ENCODE peak calls at places on chromosomes 5 and 9, in nine cellular contexts. One of them, this sample, is unnamed.

GRCh38 chr9:87793292-87793691 is 67.4 kb downstream of the CTSL start:
- DNase-seq in foreskin keratinocyte: peak; percentile 28
- DNase-seq in body of pancreas: no peak
- DNase-seq in transverse colon: no peak
- DNase-seq in IMR-90: peak; percentile 87
- DNase-seq in uterus: no peak
- DNase-seq in CD8-positive, alpha-beta memory T cell: no peak
- DNase-seq in aorta: no peak
- DNase-seq in right lobe of liver: peak; percentile 55
- DNase-seq in this sample: no peak

GRCh38 chr9:14749738-14750137 is 27.2 kb upstream of the CER1 start:
- DNase-seq in body of pancreas: no peak
- DNase-seq in transverse colon: no peak
- DNase-seq in aorta: no peak
- DNase-seq in uterus: no peak
- DNase-seq in CD8-positive, alpha-beta memory T cell: no peak
- DNase-seq in IMR-90: no peak
- DNase-seq in foreskin keratinocyte: no peak
- DNase-seq in right lobe of liver: no peak
- DNase-seq in this sample: no peak

GRCh38 chr9:137836831-137837241 is 40.7 kb upstream of the CACNA1B start:
- DNase-seq in foreskin keratinocyte: no peak
- DNase-seq in body of pancreas: no peak
- DNase-seq in transverse colon: no peak
- DNase-seq in uterus: no peak
- DNase-seq in right lobe of liver: no peak
- DNase-seq in IMR-90: no peak
- DNase-seq in CD8-positive, alpha-beta memory T cell: no peak
- DNase-seq in aorta: no peak
- DNase-seq in this sample: peak; percentile 52

GRCh38 chr9:35431467-35431866 is 58.4 kb upstream of the RUSC2 start:
- DNase-seq in body of pancreas: no peak
- DNase-seq in transverse colon: no peak
- DNase-seq in foreskin keratinocyte: no peak
- DNase-seq in aorta: no peak
- DNase-seq in IMR-90: no peak
- DNase-seq in CD8-positive, alpha-beta memory T cell: no peak
- DNase-seq in right lobe of liver: no peak
- DNase-seq in uterus: no peak
- DNase-seq in this sample: no peak

GRCh38 chr5:82499845-82500244 is 221.7 kb upstream of the RPS23 start:
- DNase-seq in CD8-positive, alpha-beta memory T cell: no peak
- DNase-seq in aorta: no peak
- DNase-seq in IMR-90: no peak
- DNase-seq in body of pancreas: no peak
- DNase-seq in right lobe of liver: no peak
- DNase-seq in uterus: no peak
- DNase-seq in foreskin keratinocyte: no peak
- DNase-seq in transverse colon: no peak
- DNase-seq in this sample: no peak

GRCh38 chr5:132059696-132060500 is 557 bp upstream of the IL3 start:
- DNase-seq in uterus: peak; percentile 9
- DNase-seq in foreskin keratinocyte: no peak
- DNase-seq in IMR-90: no peak
- DNase-seq in body of pancreas: peak; percentile 3
- DNase-seq in CD8-positive, alpha-beta memory T cell: no peak
- DNase-seq in right lobe of liver: peak; percentile 31
- DNase-seq in aorta: peak; percentile 64
- DNase-seq in transverse colon: peak; percentile 2
- DNase-seq in this sample: no peak

GRCh38 chr5:143752165-143752564 is 59.8 kb upstream of the HMHB1 start:
- DNase-seq in foreskin keratinocyte: no peak
- DNase-seq in body of pancreas: no peak
- DNase-seq in CD8-positive, alpha-beta memory T cell: no peak
- DNase-seq in transverse colon: no peak
- DNase-seq in aorta: no peak
- DNase-seq in IMR-90: no peak
- DNase-seq in right lobe of liver: no peak
- DNase-seq in uterus: no peak
- DNase-seq in this sample: no peak

GRCh38 chr9:128429505-128430086 is 8.9 kb downstream of the CERCAM start:
- DNase-seq in CD8-positive, alpha-beta memory T cell: no peak
- DNase-seq in IMR-90: no peak
- DNase-seq in body of pancreas: no peak
- DNase-seq in right lobe of liver: no peak
- DNase-seq in uterus: no peak
- DNase-seq in aorta: no peak
- DNase-seq in foreskin keratinocyte: no peak
- DNase-seq in transverse colon: no peak
- DNase-seq in this sample: no peak

GRCh38 chr9:121372563-121373400 is 2.7 kb upstream of the STOM start:
- DNase-seq in foreskin keratinocyte: peak; percentile 84
- DNase-seq in aorta: no peak
- DNase-seq in uterus: peak; percentile 33
- DNase-seq in transverse colon: no peak
- DNase-seq in IMR-90: peak; percentile 86
- DNase-seq in body of pancreas: peak; percentile 27
- DNase-seq in right lobe of liver: no peak
- DNase-seq in CD8-positive, alpha-beta memory T cell: no peak
- DNase-seq in this sample: no peak

GRCh38 chr9:115349542-115349941 is 231.6 kb upstream of the TNC start:
- DNase-seq in right lobe of liver: no peak
- DNase-seq in IMR-90: peak; percentile 82
- DNase-seq in foreskin keratinocyte: no peak
- DNase-seq in transverse colon: no peak
- DNase-seq in CD8-positive, alpha-beta memory T cell: no peak
- DNase-seq in body of pancreas: no peak
- DNase-seq in aorta: no peak
- DNase-seq in uterus: no peak
- DNase-seq in this sample: no peak

GRCh38 chr9:121862371-121862970 is 211.0 kb downstream of the DAB2IP start:
- DNase-seq in right lobe of liver: no peak
- DNase-seq in body of pancreas: no peak
- DNase-seq in IMR-90: no peak
- DNase-seq in CD8-positive, alpha-beta memory T cell: no peak
- DNase-seq in transverse colon: no peak
- DNase-seq in uterus: no peak
- DNase-seq in aorta: no peak
- DNase-seq in foreskin keratinocyte: no peak
- DNase-seq in this sample: no peak

GRCh38 chr9:125227761-125228160 is 13.4 kb downstream of the HSPA5 start:
- DNase-seq in CD8-positive, alpha-beta memory T cell: no peak
- DNase-seq in body of pancreas: no peak
- DNase-seq in uterus: no peak
- DNase-seq in aorta: no peak
- DNase-seq in IMR-90: no peak
- DNase-seq in transverse colon: no peak
- DNase-seq in foreskin keratinocyte: no peak
- DNase-seq in right lobe of liver: peak; percentile 70
- DNase-seq in this sample: no peak

GRCh38 chr9:9791621-9792020 is 821.2 kb downstream of the PTPRD start:
- DNase-seq in body of pancreas: no peak
- DNase-seq in aorta: no peak
- DNase-seq in foreskin keratinocyte: no peak
- DNase-seq in uterus: no peak
- DNase-seq in transverse colon: no peak
- DNase-seq in CD8-positive, alpha-beta memory T cell: no peak
- DNase-seq in right lobe of liver: no peak
- DNase-seq in IMR-90: no peak
- DNase-seq in this sample: no peak

GRCh38 chr5:57298985-57299491 is 125.2 kb downstream of the GPBP1 start:
- DNase-seq in foreskin keratinocyte: peak; percentile 43
- DNase-seq in CD8-positive, alpha-beta memory T cell: no peak
- DNase-seq in right lobe of liver: peak; percentile 54
- DNase-seq in IMR-90: peak; percentile 86
- DNase-seq in uterus: peak; percentile 20
- DNase-seq in aorta: no peak
- DNase-seq in body of pancreas: peak; percentile 23
- DNase-seq in transverse colon: peak; percentile 30
- DNase-seq in this sample: peak; percentile 50

GRCh38 chr5:125551797-125552196 is 805.4 kb upstream of the ZNF608 start:
- DNase-seq in right lobe of liver: no peak
- DNase-seq in aorta: no peak
- DNase-seq in IMR-90: no peak
- DNase-seq in CD8-positive, alpha-beta memory T cell: no peak
- DNase-seq in uterus: no peak
- DNase-seq in transverse colon: no peak
- DNase-seq in foreskin keratinocyte: no peak
- DNase-seq in body of pancreas: no peak
- DNase-seq in this sample: no peak

GRCh38 chr9:82062245-82062644 is 73.7 kb downstream of the SPATA31D1 start:
- DNase-seq in aorta: no peak
- DNase-seq in CD8-positive, alpha-beta memory T cell: no peak
- DNase-seq in IMR-90: no peak
- DNase-seq in transverse colon: no peak
- DNase-seq in foreskin keratinocyte: no peak
- DNase-seq in uterus: no peak
- DNase-seq in body of pancreas: no peak
- DNase-seq in right lobe of liver: no peak
- DNase-seq in this sample: no peak

GRCh38 chr9:96048116-96048953 is 172.8 kb downstream of the ERCC6L2 start:
- DNase-seq in aorta: no peak
- DNase-seq in transverse colon: no peak
- DNase-seq in foreskin keratinocyte: no peak
- DNase-seq in body of pancreas: peak; percentile 70
- DNase-seq in IMR-90: no peak
- DNase-seq in right lobe of liver: peak; percentile 69
- DNase-seq in uterus: no peak
- DNase-seq in CD8-positive, alpha-beta memory T cell: no peak
- DNase-seq in this sample: no peak

GRCh38 chr9:133897675-133898074 is 94.4 kb downstream of the VAV2 start:
- DNase-seq in aorta: no peak
- DNase-seq in CD8-positive, alpha-beta memory T cell: no peak
- DNase-seq in foreskin keratinocyte: no peak
- DNase-seq in right lobe of liver: no peak
- DNase-seq in body of pancreas: no peak
- DNase-seq in uterus: no peak
- DNase-seq in IMR-90: no peak
- DNase-seq in transverse colon: no peak
- DNase-seq in this sample: peak; percentile 81

GRCh38 chr9:106956971-106957370 is 94.0 kb downstream of the ZNF462 start:
- DNase-seq in foreskin keratinocyte: no peak
- DNase-seq in body of pancreas: no peak
- DNase-seq in CD8-positive, alpha-beta memory T cell: no peak
- DNase-seq in transverse colon: no peak
- DNase-seq in right lobe of liver: no peak
- DNase-seq in aorta: no peak
- DNase-seq in IMR-90: peak; percentile 38
- DNase-seq in uterus: no peak
- DNase-seq in this sample: no peak

DNA sequence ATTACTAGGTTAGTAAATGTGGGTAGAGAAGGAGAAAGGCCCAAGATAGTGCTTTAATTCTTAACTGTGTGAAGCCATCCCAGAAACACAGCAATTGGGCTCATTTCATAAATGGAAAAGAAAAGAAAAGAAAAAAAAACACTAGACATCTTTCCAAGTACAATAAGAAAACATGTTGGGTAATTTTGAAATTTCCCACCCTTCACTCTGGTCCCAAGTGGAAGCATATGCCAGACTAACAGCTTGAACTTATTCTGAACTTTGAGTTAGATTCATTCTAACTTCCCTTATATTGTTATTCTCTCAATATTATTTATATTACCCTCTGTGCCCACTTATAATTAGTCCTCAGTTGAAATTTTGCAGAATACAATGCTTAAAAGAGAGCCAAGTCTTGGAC is 113.4 kb upstream of the GHR start:
- DNase-seq in body of pancreas: no peak
- DNase-seq in uterus: no peak
- DNase-seq in right lobe of liver: no peak
- DNase-seq in aorta: no peak
- DNase-seq in foreskin keratinocyte: no peak
- DNase-seq in CD8-positive, alpha-beta memory T cell: no peak
- DNase-seq in IMR-90: no peak
- DNase-seq in transverse colon: no peak
- DNase-seq in this sample: no peak
- H3K4me1 ChIP-seq in body of pancreas: peaks cover 6% of the 10 kb centered on the region
- H3K4me1 ChIP-seq in uterus: no peaks in the 10 kb centered on the region
- H3K4me1 ChIP-seq in right lobe of liver: no peaks in the 10 kb centered on the region
- H3K4me1 ChIP-seq in aorta: no peaks in the 10 kb centered on the region
- H3K4me1 ChIP-seq in foreskin keratinocyte: no peaks in the 10 kb centered on the region
- H3K4me1 ChIP-seq in CD8-positive, alpha-beta memory T cell: no peaks in the 10 kb centered on the region
- H3K4me1 ChIP-seq in IMR-90: no peaks in the 10 kb centered on the region
- H3K4me1 ChIP-seq in transverse colon: no peaks in the 10 kb centered on the region
- H3K4me1 ChIP-seq in this sample: no peaks in the 10 kb centered on the region

GRCh38 chr9:100084145-100084478 is 14.7 kb downstream of the ERP44 start:
- DNase-seq in body of pancreas: no peak
- DNase-seq in CD8-positive, alpha-beta memory T cell: no peak
- DNase-seq in foreskin keratinocyte: no peak
- DNase-seq in uterus: no peak
- DNase-seq in IMR-90: no peak
- DNase-seq in transverse colon: no peak
- DNase-seq in right lobe of liver: no peak
- DNase-seq in aorta: no peak
- DNase-seq in this sample: no peak
- H3K4me1 ChIP-seq in body of pancreas: peaks cover 18% of the 10 kb centered on the region
- H3K4me1 ChIP-seq in CD8-positive, alpha-beta memory T cell: peaks cover 39% of the 10 kb centered on the region
- H3K4me1 ChIP-seq in foreskin keratinocyte: peaks cover 21% of the 10 kb centered on the region
- H3K4me1 ChIP-seq in uterus: no peaks in the 10 kb centered on the region
- H3K4me1 ChIP-seq in IMR-90: peaks cover 7% of the 10 kb centered on the region
- H3K4me1 ChIP-seq in transverse colon: no peaks in the 10 kb centered on the region
- H3K4me1 ChIP-seq in right lobe of liver: no peaks in the 10 kb centered on the region
- H3K4me1 ChIP-seq in aorta: peaks cover 5% of the 10 kb centered on the region
- H3K4me1 ChIP-seq in this sample: peaks cover 11% of the 10 kb centered on the region

DNA sequence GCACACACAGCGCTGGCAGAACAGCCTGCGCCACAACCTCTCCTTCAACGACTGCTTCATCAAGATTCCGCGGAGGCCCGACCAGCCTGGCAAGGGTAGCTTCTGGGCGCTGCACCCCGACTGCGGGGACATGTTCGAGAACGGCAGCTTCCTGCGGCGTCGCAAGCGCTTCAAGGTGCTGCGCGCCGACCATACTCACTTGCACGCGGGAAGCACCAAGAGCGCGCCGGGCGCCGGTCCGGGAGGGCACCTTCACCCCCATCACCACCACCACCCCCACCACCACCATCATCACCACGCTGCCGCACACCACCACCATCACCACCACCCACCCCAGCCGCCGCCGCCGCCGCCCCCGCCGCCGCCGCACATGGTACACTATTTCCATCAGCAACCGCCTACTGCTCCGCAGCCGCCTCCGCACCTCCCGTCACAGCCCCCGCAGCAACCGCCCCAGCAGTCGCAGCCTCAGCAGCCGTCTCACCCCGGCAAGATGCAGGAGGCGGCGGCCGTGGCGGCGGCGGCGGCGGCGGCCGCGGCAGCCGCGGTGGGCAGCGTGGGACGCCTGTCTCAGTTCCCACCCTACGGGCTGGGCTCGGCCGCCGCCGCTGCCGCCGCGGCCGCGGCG is 469 bp downstream of the FOXB2 start:
- DNase-seq in foreskin keratinocyte: no peak
- DNase-seq in CD8-positive, alpha-beta memory T cell: no peak
- DNase-seq in right lobe of liver: no peak
- DNase-seq in uterus: no peak
- DNase-seq in transverse colon: no peak
- DNase-seq in body of pancreas: no peak
- DNase-seq in aorta: peak; percentile 77
- DNase-seq in IMR-90: no peak
- DNase-seq in this sample: no peak
- H3K4me1 ChIP-seq in foreskin keratinocyte: no peaks in the 10 kb centered on the region
- H3K4me1 ChIP-seq in CD8-positive, alpha-beta memory T cell: no peaks in the 10 kb centered on the region
- H3K4me1 ChIP-seq in right lobe of liver: peaks cover 31% of the 10 kb centered on the region
- H3K4me1 ChIP-seq in uterus: peaks cover 12% of the 10 kb centered on the region
- H3K4me1 ChIP-seq in transverse colon: peaks cover 7% of the 10 kb centered on the region
- H3K4me1 ChIP-seq in body of pancreas: peaks cover 53% of the 10 kb centered on the region
- H3K4me1 ChIP-seq in aorta: no peaks in the 10 kb centered on the region
- H3K4me1 ChIP-seq in IMR-90: no peaks in the 10 kb centered on the region
- H3K4me1 ChIP-seq in this sample: no peaks in the 10 kb centered on the region

GRCh38 chr5:54528633-54529032 is 11.1 kb downstream of the SNX18 start:
- DNase-seq in transverse colon: no peak
- DNase-seq in right lobe of liver: no peak
- DNase-seq in body of pancreas: no peak
- DNase-seq in IMR-90: no peak
- DNase-seq in CD8-positive, alpha-beta memory T cell: no peak
- DNase-seq in foreskin keratinocyte: no peak
- DNase-seq in uterus: no peak
- DNase-seq in aorta: no peak
- DNase-seq in this sample: no peak
- H3K4me1 ChIP-seq in transverse colon: peaks cover 4% of the 10 kb centered on the region
- H3K4me1 ChIP-seq in right lobe of liver: peaks cover 38% of the 10 kb centered on the region
- H3K4me1 ChIP-seq in body of pancreas: peaks cover 77% of the 10 kb centered on the region
- H3K4me1 ChIP-seq in IMR-90: peaks cover 42% of the 10 kb centered on the region
- H3K4me1 ChIP-seq in CD8-positive, alpha-beta memory T cell: peaks cover 47% of the 10 kb centered on the region
- H3K4me1 ChIP-seq in foreskin keratinocyte: peaks cover 3% of the 10 kb centered on the region
- H3K4me1 ChIP-seq in uterus: peaks cover 23% of the 10 kb centered on the region
- H3K4me1 ChIP-seq in aorta: peaks cover 8% of the 10 kb centered on the region
- H3K4me1 ChIP-seq in this sample: peaks cover 18% of the 10 kb centered on the region